ENCODE peak calls at places on chromosome 12, in ten cellular contexts. I, F, X, W, N, Z, P, Y, T and A are unnamed samples.

GRCh38 chr12:114547636-114548035 is 136.3 kb downstream of the TBX3 start:
- DNase-seq in P (no peak), T (no peak), I (no peak), N (no peak), F (no peak), Z (no peak), Y (no peak), X (no peak), W (no peak), A (no peak)

GRCh38 chr12:90211017-90211416 is 502.4 kb upstream of the ATP2B1 start:
- DNase-seq in F (peak; percentile 72), N (no peak), I (peak; percentile 84), T (no peak), P (no peak), X (peak; percentile 42), W (peak; percentile 57), Y (no peak), Z (no peak), A (no peak)

GRCh38 chr12:95473440-95473946 is 459 bp upstream of the METAP2 start:
- DNase-seq in P (no peak), T (no peak), Y (peak; percentile 33), I (peak; percentile 58), X (peak; percentile 35), N (no peak), Z (peak; percentile 55), W (peak; percentile 55), F (no peak), A (peak; percentile 43)

GRCh38 chr12:26845984-26846383 is 13.0 kb upstream of the ITPR2 start:
- DNase-seq in F (peak; percentile 98), X (peak; percentile 84), N (no peak), T (no peak), I (peak; percentile 88), P (no peak), Z (no peak), Y (no peak), W (peak; percentile 55), A (no peak)

GRCh38 chr12:54159549-54159948 is 29.2 kb downstream of the SMUG1 start:
- DNase-seq in Z (no peak), T (no peak), W (no peak), Y (no peak), F (no peak), N (no peak), X (no peak), I (no peak), P (no peak), A (no peak)

GRCh38 chr12:3317841-3318501 is 173.0 kb upstream of the PRMT8 start:
- DNase-seq in X (no peak), Z (no peak), N (no peak), T (no peak), I (no peak), Y (no peak), W (no peak), F (no peak), P (no peak), A (no peak)

GRCh38 chr12:27332407-27333310 is at the start of gene BMAL2:
- DNase-seq in I (peak; percentile 37), F (peak; percentile 36), N (no peak), X (peak; percentile 26), P (peak; percentile 68), Z (peak; percentile 79), T (no peak), Y (no peak), W (peak; percentile 27), A (peak; percentile 76)

GRCh38 chr12:14769462-14769836 is 33.8 kb downstream of the WBP11 start:
- DNase-seq in I (no peak), W (peak; percentile 23), Y (no peak), N (no peak), P (peak; percentile 70), F (peak; percentile 34), Z (no peak), X (peak; percentile 12), T (no peak), A (peak; percentile 90)

DNA sequence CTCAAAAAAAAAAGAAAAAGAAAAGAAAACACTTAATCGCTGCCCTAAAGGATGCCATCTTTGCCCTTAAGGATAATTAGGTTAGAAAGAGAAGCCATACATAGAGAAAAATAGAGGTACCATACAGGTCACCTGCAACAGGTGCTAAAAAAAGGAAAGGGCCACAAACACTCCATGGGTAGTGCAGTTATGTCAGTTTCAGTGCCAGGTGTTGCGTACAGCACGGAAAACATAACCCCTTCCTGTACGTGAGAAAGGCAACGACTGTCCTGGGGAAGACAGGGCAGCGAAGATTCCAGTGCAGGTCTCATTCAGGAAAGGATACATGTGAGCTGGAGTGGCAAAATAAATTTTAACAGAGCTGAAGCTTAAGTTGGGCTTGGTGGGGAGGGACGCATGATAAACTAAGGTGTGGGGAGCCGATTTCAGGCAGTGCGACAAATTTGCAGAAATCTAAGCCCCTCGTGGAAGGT is 553 bp upstream of the DAZAP2 start:
- DNase-seq in I (no peak), Y (peak; percentile 52), P (no peak), W (no peak), N (no peak), X (no peak), F (peak; percentile 13), Z (peak; percentile 47), T (no peak), A (no peak)
- H3K4me3 ChIP-seq in I (peak overlapping the region; percentile 100), Y (peak overlapping the region; percentile 99), P (peak overlapping the region; percentile 85), W (peak overlapping the region; percentile 100), N (peak overlapping the region; percentile 100), X (peak overlapping the region; percentile 100), F (peak overlapping the region; percentile 100), Z (peak overlapping the region; percentile 90), T (peak overlapping the region; percentile 95), A (peak overlapping the region; percentile 98)

GRCh38 chr12:48331389-48331788 is 19.3 kb downstream of the ZNF641 start:
- DNase-seq in F (peak; percentile 12), W (no peak), T (no peak), Z (no peak), X (no peak), P (no peak), I (no peak), Y (no peak), N (no peak), A (no peak)

GRCh38 chr12:48334807-48335206 is 15.9 kb downstream of the ZNF641 start:
- DNase-seq in Y (no peak), Z (no peak), I (no peak), W (no peak), F (no peak), T (no peak), N (no peak), P (no peak), X (no peak), A (no peak)

GRCh38 chr12:48336066-48336465 is 14.7 kb downstream of the ZNF641 start:
- DNase-seq in Z (no peak), Y (no peak), X (no peak), T (no peak), P (no peak), N (no peak), W (no peak), F (peak; percentile 9), I (no peak), A (no peak)

GRCh38 chr12:48340891-48341290 is 9.8 kb downstream of the ZNF641 start:
- DNase-seq in X (no peak), P (no peak), T (no peak), N (no peak), I (peak; percentile 5), W (no peak), Y (no peak), Z (no peak), F (no peak), A (no peak)

DNA sequence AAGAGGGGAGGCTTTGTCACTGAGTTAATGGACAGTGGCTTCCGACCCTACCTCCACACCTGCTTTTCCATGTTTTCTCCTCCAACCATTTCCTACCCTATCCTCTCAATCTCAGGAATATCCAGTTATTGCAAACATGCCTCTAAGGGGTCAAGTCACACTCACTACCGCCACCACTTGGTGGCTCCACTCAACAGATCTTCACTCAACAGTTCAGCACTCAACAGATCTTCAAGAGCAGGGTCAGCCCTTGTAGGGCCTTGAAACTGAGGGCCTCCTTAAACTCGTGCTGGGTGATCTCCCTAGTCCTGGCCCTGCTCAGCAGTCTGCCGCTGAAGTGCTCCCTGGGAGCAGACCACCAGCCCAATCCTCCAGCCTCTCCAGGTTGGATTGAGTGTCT is 14.2 kb downstream of the ZNF641 start:
- DNase-seq in P (no peak), Y (no peak), F (peak; percentile 11), T (no peak), I (peak; percentile 5), W (peak; percentile 7), X (no peak), N (no peak), Z (peak; percentile 10), A (peak; percentile 53)
- TF ChIP-seq CTCF in P (no peak), Y (peak; percentile 22), F (peak; percentile 30), T (no peak), I (no peak), W (peak; percentile 27), X (peak; percentile 5), N (peak; percentile 21), Z (peak; percentile 8), A (peak; percentile 67)

GRCh38 chr12:55705802-55706402 is 1.8 kb downstream of the ITGA7 start:
- DNase-seq in T (no peak), N (no peak), Z (peak; percentile 29), W (no peak), I (no peak), Y (no peak), X (no peak), F (no peak), P (no peak), A (peak; percentile 87)

GRCh38 chr12:55707841-55708694 is at the start of gene ITGA7:
- DNase-seq in W (no peak), F (no peak), Z (no peak), P (peak; percentile 84), N (peak; percentile 46), I (no peak), Y (no peak), T (no peak), X (no peak), A (peak; percentile 97)

GRCh38 chr12:55706840-55707671 is 648 bp downstream of the ITGA7 start:
- DNase-seq in T (no peak), P (no peak), Z (no peak), Y (no peak), N (no peak), X (no peak), I (no peak), F (no peak), W (no peak), A (peak; percentile 66)

GRCh38 chr12:55712154-55712553 is 3.7 kb upstream of the BLOC1S1 start:
- DNase-seq in X (no peak), W (no peak), Z (no peak), F (no peak), P (no peak), Y (no peak), T (no peak), N (no peak), I (peak; percentile 19), A (no peak)

GRCh38 chr12:55708695-55709233 is 1.1 kb upstream of the ITGA7 start:
- DNase-seq in N (no peak), F (no peak), X (no peak), I (no peak), Y (no peak), W (no peak), P (no peak), Z (no peak), T (no peak), A (no peak)
- H3K4me3 ChIP-seq in N (peak overlapping the region; percentile 75), F (no peak overlapping the region), X (no peak overlapping the region), I (no peak overlapping the region), Y (no peak overlapping the region), W (no peak overlapping the region), P (no peak overlapping the region), Z (no peak overlapping the region), T (peak overlapping the region; percentile 90), A (peak overlapping the region; percentile 97)

GRCh38 chr12:92571844-92572543 is 130.8 kb upstream of the PLEKHG7 start:
- DNase-seq in X (no peak), Y (no peak), W (peak; percentile 23), T (no peak), I (peak; percentile 49), N (no peak), P (no peak), F (no peak), Z (no peak), A (no peak)

GRCh38 chr12:92571169-92571568 is 131.6 kb upstream of the PLEKHG7 start:
- DNase-seq in I (no peak), Y (no peak), W (no peak), T (no peak), Z (no peak), P (no peak), X (no peak), F (no peak), N (no peak), A (no peak)

GRCh38 chr12:92573104-92573503 is 129.7 kb upstream of the PLEKHG7 start:
- DNase-seq in P (no peak), N (no peak), F (no peak), X (no peak), Y (no peak), I (no peak), T (no peak), Z (no peak), W (no peak), A (no peak)

GRCh38 chr12:92574911-92575570 is 127.7 kb upstream of the PLEKHG7 start:
- DNase-seq in Z (no peak), X (no peak), I (no peak), N (no peak), F (no peak), P (no peak), T (no peak), W (no peak), Y (no peak), A (no peak)

DNA sequence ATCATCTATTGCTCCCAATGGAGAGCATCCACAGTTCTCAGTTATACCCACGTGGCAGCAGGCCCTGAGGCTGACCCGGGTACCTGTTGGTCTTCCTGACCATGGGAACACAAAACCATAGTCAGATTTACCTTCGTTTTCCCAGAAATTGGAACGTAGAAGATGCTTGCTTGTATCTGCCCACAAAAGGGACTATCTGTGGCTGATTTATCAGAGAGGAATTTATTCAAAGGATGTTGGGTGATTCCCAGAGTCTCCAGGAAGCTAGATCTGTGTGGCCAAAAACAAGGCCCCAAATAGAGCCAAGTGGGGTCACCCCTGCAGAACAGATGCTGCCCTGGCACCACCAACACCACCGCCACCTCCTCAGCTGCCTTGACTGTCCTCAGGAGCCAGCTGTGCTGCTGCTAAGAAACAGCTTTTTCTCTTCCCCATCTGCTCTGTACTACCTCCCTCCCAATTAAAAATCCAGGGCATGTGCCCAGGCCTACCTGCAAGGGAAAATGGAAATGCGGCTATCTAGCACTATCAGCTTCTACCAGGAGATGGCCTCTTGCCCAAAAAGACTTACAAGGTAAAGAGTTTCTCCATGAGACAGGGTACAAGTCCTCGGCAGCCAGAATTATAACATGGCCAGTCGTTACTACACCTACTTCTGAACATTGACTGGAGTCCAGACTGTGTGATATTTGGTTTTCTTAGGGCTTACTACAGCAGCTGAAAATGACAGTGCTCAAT is 128.6 kb upstream of the PLEKHG7 start:
- DNase-seq in F (peak; percentile 67), Z (no peak), I (peak; percentile 53), X (peak; percentile 39), W (peak; percentile 31), Y (peak; percentile 22), P (no peak), T (no peak), N (no peak), A (peak; percentile 70)
- TF ChIP-seq CTCF in F (peak; percentile 69), Z (peak; percentile 15), I (peak; percentile 34), X (peak; percentile 16), W (peak; percentile 30), Y (peak; percentile 39), P (peak; percentile 7), T (no peak), N (no peak), A (peak; percentile 59)